ENCODE peak calls at places on chromosomes 2 and 18, in five cellular contexts. X is breast epithelium, F is uterus, R is GM23248, E is MM.1S. Q is an unnamed sample.
A peak's percentile ranks its signal among the peaks of the same experiment; 100 is the strongest.

GRCh38 chr2:25697559-25698341 is 24.4 kb upstream of the DTNB start:
- DNase-seq in X (no peak), R (no peak), F (no peak), E (no peak), Q (no peak)

GRCh38 chr2:131828164-131828561 is 300.5 kb downstream of the CCDC74A start:
- DNase-seq in X (no peak), F (no peak), E (no peak), R (no peak), Q (no peak)

GRCh38 chr18:48840491-48840877 is 110.3 kb downstream of the SMAD7 start:
- DNase-seq in F (no peak), E (no peak), R (no peak), X (no peak), Q (no peak)

GRCh38 chr2:166230024-166230723 is 102.4 kb upstream of the SCN1A start:
- DNase-seq in X (no peak), R (peak; percentile 48), E (no peak), F (no peak), Q (no peak)

GRCh38 chr2:58339548-58340243 is 98.6 kb upstream of the FANCL start:
- DNase-seq in R (no peak), E (no peak), X (no peak), F (no peak), Q (no peak)

GRCh38 chr2:9594361-9595063 is 36.3 kb downstream of the YWHAQ start:
- DNase-seq in F (peak; percentile 35), R (peak; percentile 98), E (no peak), X (peak; percentile 47), Q (peak; percentile 12)

GRCh38 chr2:10931710-10932255 is 20.0 kb downstream of the KCNF1 start:
- DNase-seq in X (no peak), F (no peak), E (no peak), R (peak; percentile 90), Q (no peak)

GRCh38 chr2:219727771-219728429 is 100.5 kb downstream of the SLC4A3 start:
- DNase-seq in F (peak; percentile 21), R (peak; percentile 45), E (no peak), X (no peak), Q (no peak)

GRCh38 chr2:9095690-9096089 is 92.2 kb upstream of the MBOAT2 start:
- DNase-seq in F (no peak), E (no peak), X (no peak), R (peak; percentile 50), Q (no peak)

GRCh38 chr2:176251928-176252327 is 17.3 kb upstream of the MTX2 start:
- DNase-seq in E (no peak), X (no peak), F (no peak), R (peak; percentile 13), Q (no peak)

GRCh38 chr18:5632041-5632440 is 88.2 kb upstream of the EPB41L3 start:
- DNase-seq in R (no peak), F (no peak), X (no peak), E (no peak), Q (no peak)

GRCh38 chr18:5628512-5629255 is 84.9 kb upstream of the EPB41L3 start:
- DNase-seq in R (peak; percentile 65), X (no peak), E (peak; percentile 29), F (peak; percentile 39), Q (no peak)

GRCh38 chr18:5627756-5628511 is 84.1 kb upstream of the EPB41L3 start:
- DNase-seq in R (no peak), E (no peak), F (no peak), X (no peak), Q (no peak)

GRCh38 chr18:5630057-5630765 is 86.4 kb upstream of the EPB41L3 start:
- DNase-seq in E (peak; percentile 67), R (peak; percentile 68), F (peak; percentile 14), X (peak; percentile 23), Q (no peak)

DNA sequence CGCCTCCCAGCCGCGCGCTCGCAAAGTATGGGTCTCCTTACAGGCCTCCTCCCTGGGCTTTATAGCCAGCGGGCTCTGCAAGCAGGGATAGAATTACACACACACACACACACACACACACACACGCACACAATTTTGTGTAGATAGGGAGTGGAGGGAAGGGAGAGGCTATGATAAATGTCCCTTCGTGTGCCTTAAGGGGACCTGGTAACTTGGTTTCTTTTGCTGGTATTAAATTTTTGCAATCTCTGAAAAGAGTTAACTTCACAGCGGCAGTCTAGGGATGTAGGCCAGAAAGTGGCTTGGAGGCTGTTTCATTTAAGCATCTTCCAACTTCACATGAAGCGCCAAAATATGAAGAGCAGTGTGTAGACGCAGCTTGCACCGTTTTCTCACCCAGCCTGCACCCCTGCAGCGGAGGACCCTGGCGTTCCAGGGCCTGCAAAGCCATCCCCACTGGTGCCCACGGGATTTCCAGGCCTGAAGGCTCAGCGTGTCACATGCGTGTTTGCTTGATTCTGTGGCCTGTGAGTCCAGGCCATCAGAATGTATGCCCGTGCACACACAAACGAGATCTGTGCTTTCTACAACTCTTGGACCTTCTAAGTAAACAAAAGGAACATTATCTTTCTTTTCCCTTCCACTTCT is 87.1 kb upstream of the EPB41L3 start:
- DNase-seq in E (no peak), R (no peak), F (peak; percentile 63), X (no peak), Q (no peak)
- H3K4me3 ChIP-seq in E (no peak overlapping the region), R (peak overlapping the region; percentile 75), F (no peak overlapping the region), X (peak overlapping the region; percentile 66), Q (peak overlapping the region; percentile 82)

DNA sequence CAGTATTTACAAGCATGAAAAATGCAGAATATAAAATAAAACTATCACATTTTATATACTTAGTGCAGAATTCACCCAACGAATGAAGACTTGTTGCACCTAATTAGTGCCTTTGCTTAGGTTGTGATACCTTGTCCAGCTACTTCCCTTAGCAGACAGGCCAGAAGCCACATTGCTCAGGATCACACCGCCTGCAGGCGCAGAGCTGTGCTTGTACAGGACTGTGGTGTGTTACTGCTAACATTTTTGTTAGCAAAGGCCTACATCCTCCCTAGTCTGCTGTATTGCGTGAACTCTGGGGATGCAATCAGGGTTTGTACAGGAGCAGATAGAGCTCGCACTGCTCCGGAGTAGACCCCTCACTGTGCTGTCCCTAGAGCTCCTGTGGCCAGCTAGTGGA is 336.9 kb downstream of the CBLN2 start:
- DNase-seq in X (no peak), E (no peak), R (no peak), F (no peak), Q (no peak)
- H3K9me3 ChIP-seq in X (peaks cover 7% of the 10 kb centered on the region), E (no peaks in the 10 kb centered on the region), R (no peaks in the 10 kb centered on the region), F (no peaks in the 10 kb centered on the region), Q (no peaks in the 10 kb centered on the region)

DNA sequence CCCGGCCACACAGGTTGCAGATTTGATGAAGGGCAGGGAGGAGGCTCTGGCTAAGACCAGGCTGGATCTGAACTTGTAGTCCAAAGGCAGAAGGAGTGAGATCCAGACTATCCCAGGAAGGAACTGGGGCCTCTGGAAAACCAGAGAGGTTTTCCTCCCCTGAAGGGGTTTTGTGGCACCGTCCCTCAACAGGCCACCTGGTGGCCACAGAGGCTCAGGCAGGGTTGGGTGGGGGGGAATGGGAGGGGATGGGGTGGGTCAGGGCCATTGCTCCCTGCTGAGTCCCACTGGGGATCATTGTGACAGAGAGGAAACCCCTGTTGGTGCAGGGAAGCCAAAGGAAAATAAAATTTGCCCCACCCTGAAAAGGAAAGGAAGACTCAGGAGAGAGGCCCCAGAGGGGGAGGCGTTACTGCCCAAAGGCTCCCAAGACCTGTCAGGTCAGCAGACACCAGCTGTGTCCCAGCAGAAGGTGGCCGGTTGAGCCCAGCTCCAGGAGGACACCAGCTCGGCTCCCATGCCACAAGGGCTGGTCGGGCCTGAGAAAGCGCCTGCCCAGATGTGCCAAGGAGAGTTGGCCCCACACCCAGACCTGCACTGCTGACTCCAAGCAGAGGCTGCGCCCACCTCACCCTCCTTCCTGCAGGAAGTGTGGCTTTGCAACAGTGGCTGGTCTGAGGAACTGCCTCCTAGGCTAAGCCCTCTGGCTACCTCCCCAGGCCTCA is 37.3 kb upstream of the PTMA start:
- DNase-seq in R (peak; percentile 30), F (no peak), X (no peak), E (peak; percentile 50), Q (no peak)
- H3K27ac ChIP-seq in R (no peak overlapping the region), F (peak overlapping the region; percentile 87), X (peak overlapping the region; percentile 41), E (peak overlapping the region; percentile 91), Q (peak overlapping the region; percentile 98)

DNA sequence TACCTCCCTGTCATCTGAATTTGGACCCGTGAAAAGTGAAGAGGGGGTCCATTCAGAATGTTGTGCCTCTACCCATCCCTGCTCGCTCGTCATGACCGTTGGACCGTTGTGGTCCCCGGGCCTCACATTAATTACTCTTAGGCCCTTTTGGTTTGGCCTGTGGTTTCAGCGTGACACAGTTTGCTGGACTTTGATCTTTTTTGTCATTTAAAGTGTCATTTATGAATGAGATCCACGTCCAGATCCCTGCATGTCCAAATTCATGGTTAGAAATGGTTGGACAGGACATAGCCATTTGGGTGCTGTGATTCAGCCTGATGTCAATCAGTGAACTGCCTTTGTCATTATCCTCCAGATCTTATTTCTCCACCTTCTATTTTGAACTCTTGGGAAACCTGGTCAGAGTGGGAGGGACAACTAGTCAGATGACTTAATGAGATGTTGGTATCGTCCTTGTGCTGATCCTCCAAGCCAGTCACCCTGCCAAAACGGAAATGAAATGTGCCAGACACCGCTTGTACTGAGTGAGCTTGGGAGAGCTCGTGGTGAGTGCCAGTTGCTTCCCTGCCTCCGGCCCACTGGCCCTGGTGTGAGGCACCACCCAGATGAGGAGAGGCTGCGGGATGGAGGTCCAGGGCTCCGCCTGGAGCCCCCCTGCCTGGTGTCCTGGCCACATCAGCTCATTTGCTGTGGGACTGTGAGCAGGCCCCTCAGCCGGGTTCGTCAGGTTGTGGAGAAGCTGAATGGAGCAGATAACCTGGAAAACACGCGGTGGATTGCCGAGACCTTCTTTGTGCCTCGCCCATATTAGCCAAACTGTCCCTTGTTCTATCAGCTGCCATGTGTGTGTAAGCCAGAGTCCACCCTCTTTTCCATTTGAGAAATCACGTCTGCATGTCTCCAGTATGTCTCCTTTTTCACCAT is 70.0 kb downstream of the DGKD start:
- DNase-seq in F (no peak), E (no peak), R (no peak), X (peak; percentile 93), Q (peak; percentile 28)
- H3K4me3 ChIP-seq in F (no peak overlapping the region), E (no peak overlapping the region), R (no peak overlapping the region), X (peak overlapping the region; percentile 20), Q (no peak overlapping the region)

GRCh38 chr18:71849407-71849806 is 694.7 kb downstream of the CBLN2 start:
- DNase-seq in X (no peak), E (no peak), R (no peak), F (no peak), Q (no peak)
- H3K9me3 ChIP-seq in X (no peaks in the 10 kb centered on the region), E (no peaks in the 10 kb centered on the region), R (no peaks in the 10 kb centered on the region), F (no peaks in the 10 kb centered on the region), Q (no peaks in the 10 kb centered on the region)

DNA sequence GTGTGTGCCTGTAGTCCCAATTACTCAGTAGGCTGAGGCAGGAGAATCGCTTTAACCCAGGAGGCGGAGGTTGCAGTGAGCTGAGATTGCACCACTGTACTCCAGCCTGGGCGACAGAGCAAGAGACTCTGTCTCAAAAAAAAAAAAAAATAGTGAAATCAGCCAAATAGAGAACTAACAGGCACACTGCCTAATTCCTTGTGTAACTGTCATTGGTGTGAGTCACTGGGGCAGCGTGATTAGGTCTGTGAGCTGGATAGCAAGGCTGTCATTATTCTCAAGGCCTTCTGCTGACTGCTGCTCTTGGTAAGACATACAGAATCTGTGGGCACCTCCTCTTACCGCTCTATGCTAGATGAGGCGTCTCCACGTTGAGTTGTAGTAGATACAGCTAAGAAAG is 270.3 kb downstream of the NEDD4L start:
- DNase-seq in R (peak; percentile 97), X (peak; percentile 71), E (no peak), F (peak; percentile 59), Q (peak; percentile 43)
- H3K27ac ChIP-seq in R (peak overlapping the region; percentile 78), X (peak overlapping the region; percentile 70), E (no peak overlapping the region), F (no peak overlapping the region), Q (no peak overlapping the region)